ENCODE peak calls at places on chromosomes 16 and 17, in seven cellular contexts. One of them, this sample, is unnamed.

GRCh38 chr17:51710289-51710979 is 448.1 kb downstream of the CA10 start:
- DNase-seq in mesenchymal stem cell: no peak
- DNase-seq in H9: no peak
- DNase-seq in H1: no peak
- DNase-seq in neuronal stem cell: no peak
- DNase-seq in IMR-90: no peak
- DNase-seq in trophoblast cell: no peak
- DNase-seq in this sample: no peak

GRCh38 chr17:43418441-43419374 is 19.9 kb downstream of the ARL4D start:
- DNase-seq in mesenchymal stem cell: peak
- DNase-seq in trophoblast cell: peak
- DNase-seq in H1: no peak
- DNase-seq in neuronal stem cell: no peak
- DNase-seq in H9: peak
- DNase-seq in IMR-90: peak
- DNase-seq in this sample: peak

GRCh38 chr17:42603318-42603717 is 5.9 kb downstream of the RETREG3 start:
- DNase-seq in trophoblast cell: no peak
- DNase-seq in neuronal stem cell: no peak
- DNase-seq in H1: no peak
- DNase-seq in IMR-90: no peak
- DNase-seq in mesenchymal stem cell: no peak
- DNase-seq in H9: no peak
- DNase-seq in this sample: no peak

GRCh38 chr17:4635823-4636375 is 5.6 kb downstream of the ALOX15 start:
- DNase-seq in neuronal stem cell: no peak
- DNase-seq in H9: peak
- DNase-seq in H1: no peak
- DNase-seq in IMR-90: no peak
- DNase-seq in trophoblast cell: no peak
- DNase-seq in mesenchymal stem cell: no peak
- DNase-seq in this sample: no peak

GRCh38 chr17:69448431-69449102 is 34.1 kb downstream of the MAP2K6 start:
- DNase-seq in H9: peak
- DNase-seq in H1: peak
- DNase-seq in neuronal stem cell: peak
- DNase-seq in mesenchymal stem cell: peak
- DNase-seq in trophoblast cell: no peak
- DNase-seq in IMR-90: no peak
- DNase-seq in this sample: peak

GRCh38 chr17:75571197-75571884 is 16.3 kb upstream of the MYO15B start:
- DNase-seq in neuronal stem cell: no peak
- DNase-seq in IMR-90: peak
- DNase-seq in H9: no peak
- DNase-seq in H1: no peak
- DNase-seq in mesenchymal stem cell: peak
- DNase-seq in trophoblast cell: peak
- DNase-seq in this sample: no peak

GRCh38 chr16:11445486-11445885 is 100.2 kb downstream of the RMI2 start:
- DNase-seq in H9: no peak
- DNase-seq in mesenchymal stem cell: no peak
- DNase-seq in IMR-90: no peak
- DNase-seq in trophoblast cell: peak
- DNase-seq in neuronal stem cell: no peak
- DNase-seq in H1: no peak
- DNase-seq in this sample: no peak

GRCh38 chr17:60586288-60586974 is 13.6 kb upstream of the PPM1D start:
- DNase-seq in IMR-90: peak
- DNase-seq in trophoblast cell: peak
- DNase-seq in neuronal stem cell: no peak
- DNase-seq in H9: peak
- DNase-seq in H1: no peak
- DNase-seq in mesenchymal stem cell: peak
- DNase-seq in this sample: peak

GRCh38 chr17:60398227-60398959 is 6.5 kb upstream of the USP32 start:
- DNase-seq in H9: no peak
- DNase-seq in H1: no peak
- DNase-seq in trophoblast cell: peak
- DNase-seq in IMR-90: no peak
- DNase-seq in mesenchymal stem cell: no peak
- DNase-seq in neuronal stem cell: no peak
- DNase-seq in this sample: no peak

GRCh38 chr16:27749547-27749875 is 199.6 kb downstream of the KATNIP start:
- DNase-seq in H9: no peak
- DNase-seq in neuronal stem cell: no peak
- DNase-seq in mesenchymal stem cell: no peak
- DNase-seq in H1: no peak
- DNase-seq in trophoblast cell: no peak
- DNase-seq in IMR-90: no peak
- DNase-seq in this sample: no peak

GRCh38 chr16:27749946-27750345 is 200.0 kb downstream of the KATNIP start:
- DNase-seq in neuronal stem cell: no peak
- DNase-seq in IMR-90: no peak
- DNase-seq in trophoblast cell: no peak
- DNase-seq in H1: no peak
- DNase-seq in mesenchymal stem cell: no peak
- DNase-seq in H9: no peak
- DNase-seq in this sample: no peak

GRCh38 chr16:27751676-27752075 is 201.7 kb downstream of the KATNIP start:
- DNase-seq in H1: no peak
- DNase-seq in neuronal stem cell: no peak
- DNase-seq in H9: no peak
- DNase-seq in trophoblast cell: no peak
- DNase-seq in mesenchymal stem cell: no peak
- DNase-seq in IMR-90: no peak
- DNase-seq in this sample: no peak

GRCh38 chr16:27747946-27748345 is 198.0 kb downstream of the KATNIP start:
- DNase-seq in neuronal stem cell: no peak
- DNase-seq in H9: no peak
- DNase-seq in trophoblast cell: no peak
- DNase-seq in H1: no peak
- DNase-seq in mesenchymal stem cell: no peak
- DNase-seq in IMR-90: no peak
- DNase-seq in this sample: no peak

GRCh38 chr16:27748868-27749546 is 199.1 kb downstream of the KATNIP start:
- DNase-seq in H9: peak
- DNase-seq in mesenchymal stem cell: peak
- DNase-seq in IMR-90: peak
- DNase-seq in neuronal stem cell: no peak
- DNase-seq in trophoblast cell: peak
- DNase-seq in H1: peak
- DNase-seq in this sample: peak
- H3K4ac ChIP-seq in H9: no peak
- H3K4ac ChIP-seq in mesenchymal stem cell: peak
- H3K4ac ChIP-seq in IMR-90: no peak
- H3K4ac ChIP-seq in neuronal stem cell: no peak
- H3K4ac ChIP-seq in trophoblast cell: no peak
- H3K4ac ChIP-seq in H1: no peak
- H3K4ac ChIP-seq in this sample: no peak

GRCh38 chr17:56770427-56770826 is 63.3 kb downstream of the C17orf67 start:
- DNase-seq in mesenchymal stem cell: no peak
- DNase-seq in IMR-90: no peak
- DNase-seq in H1: no peak
- DNase-seq in trophoblast cell: no peak
- DNase-seq in H9: no peak
- DNase-seq in neuronal stem cell: no peak
- DNase-seq in this sample: no peak

GRCh38 chr17:56771563-56771962 is 62.2 kb downstream of the C17orf67 start:
- DNase-seq in H1: no peak
- DNase-seq in neuronal stem cell: no peak
- DNase-seq in mesenchymal stem cell: no peak
- DNase-seq in IMR-90: no peak
- DNase-seq in trophoblast cell: no peak
- DNase-seq in H9: no peak
- DNase-seq in this sample: no peak

GRCh38 chr17:56773124-56773523 is 60.6 kb downstream of the C17orf67 start:
- DNase-seq in mesenchymal stem cell: no peak
- DNase-seq in neuronal stem cell: no peak
- DNase-seq in H9: no peak
- DNase-seq in IMR-90: no peak
- DNase-seq in trophoblast cell: no peak
- DNase-seq in H1: no peak
- DNase-seq in this sample: no peak

GRCh38 chr17:56771975-56772374 is 61.7 kb downstream of the C17orf67 start:
- DNase-seq in trophoblast cell: no peak
- DNase-seq in neuronal stem cell: no peak
- DNase-seq in IMR-90: no peak
- DNase-seq in H1: no peak
- DNase-seq in H9: no peak
- DNase-seq in mesenchymal stem cell: no peak
- DNase-seq in this sample: no peak

GRCh38 chr17:56772442-56772841 is 61.3 kb downstream of the C17orf67 start:
- DNase-seq in neuronal stem cell: no peak
- DNase-seq in mesenchymal stem cell: no peak
- DNase-seq in H9: no peak
- DNase-seq in trophoblast cell: no peak
- DNase-seq in H1: no peak
- DNase-seq in IMR-90: no peak
- DNase-seq in this sample: no peak
- H3K27ac ChIP-seq in neuronal stem cell: no peak
- H3K27ac ChIP-seq in mesenchymal stem cell: no peak
- H3K27ac ChIP-seq in H9: no peak
- H3K27ac ChIP-seq in trophoblast cell: no peak
- H3K27ac ChIP-seq in H1: no peak
- H3K27ac ChIP-seq in IMR-90: no peak
- H3K27ac ChIP-seq in this sample: no peak

GRCh38 chr16:66872524-66872923 is 7.8 kb upstream of the PDP2 start:
- DNase-seq in H1: no peak
- DNase-seq in H9: no peak
- DNase-seq in mesenchymal stem cell: peak
- DNase-seq in trophoblast cell: no peak
- DNase-seq in IMR-90: no peak
- DNase-seq in neuronal stem cell: no peak
- DNase-seq in this sample: no peak

GRCh38 chr16:66873685-66874055 is 6.6 kb upstream of the PDP2 start:
- DNase-seq in mesenchymal stem cell: no peak
- DNase-seq in neuronal stem cell: no peak
- DNase-seq in H1: no peak
- DNase-seq in IMR-90: no peak
- DNase-seq in trophoblast cell: no peak
- DNase-seq in H9: no peak
- DNase-seq in this sample: no peak

GRCh38 chr16:66872927-66873684 is 7.2 kb upstream of the PDP2 start:
- DNase-seq in neuronal stem cell: peak
- DNase-seq in mesenchymal stem cell: peak
- DNase-seq in H9: peak
- DNase-seq in trophoblast cell: peak
- DNase-seq in H1: peak
- DNase-seq in IMR-90: peak
- DNase-seq in this sample: peak

GRCh38 chr16:66871840-66872239 is 8.5 kb upstream of the PDP2 start:
- DNase-seq in H1: no peak
- DNase-seq in neuronal stem cell: no peak
- DNase-seq in trophoblast cell: no peak
- DNase-seq in mesenchymal stem cell: no peak
- DNase-seq in IMR-90: no peak
- DNase-seq in H9: no peak
- DNase-seq in this sample: no peak

DNA sequence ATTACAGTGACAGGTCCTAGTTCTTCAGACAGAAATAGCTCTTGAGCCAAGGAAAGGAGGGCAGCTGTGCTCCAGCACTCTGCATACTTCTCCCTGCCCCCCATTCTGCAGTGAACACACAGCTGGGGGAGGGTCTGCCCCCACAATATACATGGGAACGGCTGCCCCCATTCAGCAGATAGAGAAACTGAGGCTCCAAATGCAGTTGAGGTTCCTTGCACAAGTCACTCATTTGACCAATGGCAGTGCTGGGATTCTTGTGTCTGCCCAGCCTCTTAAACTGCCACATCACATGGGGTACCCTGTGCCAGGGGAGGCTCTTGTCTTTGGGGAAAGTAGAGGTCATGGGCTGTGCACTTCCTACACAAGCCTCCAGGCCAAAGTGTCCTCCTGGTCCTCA is 10.9 kb upstream of the PDP2 start:
- DNase-seq in mesenchymal stem cell: no peak
- DNase-seq in trophoblast cell: no peak
- DNase-seq in IMR-90: no peak
- DNase-seq in H1: no peak
- DNase-seq in H9: no peak
- DNase-seq in neuronal stem cell: no peak
- DNase-seq in this sample: no peak
- H3K4ac ChIP-seq in mesenchymal stem cell: no peak
- H3K4ac ChIP-seq in trophoblast cell: no peak
- H3K4ac ChIP-seq in IMR-90: no peak
- H3K4ac ChIP-seq in H1: no peak
- H3K4ac ChIP-seq in H9: no peak
- H3K4ac ChIP-seq in neuronal stem cell: no peak
- H3K4ac ChIP-seq in this sample: no peak

GRCh38 chr16:87042551-87043272 is 274.5 kb downstream of the C16orf95 start:
- DNase-seq in neuronal stem cell: no peak
- DNase-seq in IMR-90: no peak
- DNase-seq in H9: no peak
- DNase-seq in H1: no peak
- DNase-seq in mesenchymal stem cell: no peak
- DNase-seq in trophoblast cell: no peak
- DNase-seq in this sample: no peak

GRCh38 chr16:87044829-87045228 is 272.4 kb downstream of the C16orf95 start:
- DNase-seq in trophoblast cell: no peak
- DNase-seq in neuronal stem cell: no peak
- DNase-seq in mesenchymal stem cell: no peak
- DNase-seq in H9: no peak
- DNase-seq in IMR-90: no peak
- DNase-seq in H1: no peak
- DNase-seq in this sample: no peak

GRCh38 chr16:87044031-87044380 is 273.2 kb downstream of the C16orf95 start:
- DNase-seq in mesenchymal stem cell: no peak
- DNase-seq in neuronal stem cell: no peak
- DNase-seq in IMR-90: peak
- DNase-seq in H1: no peak
- DNase-seq in trophoblast cell: no peak
- DNase-seq in H9: no peak
- DNase-seq in this sample: no peak

GRCh38 chr16:87041732-87042131 is 275.5 kb downstream of the C16orf95 start:
- DNase-seq in mesenchymal stem cell: no peak
- DNase-seq in H1: no peak
- DNase-seq in trophoblast cell: no peak
- DNase-seq in neuronal stem cell: no peak
- DNase-seq in H9: no peak
- DNase-seq in IMR-90: no peak
- DNase-seq in this sample: no peak

DNA sequence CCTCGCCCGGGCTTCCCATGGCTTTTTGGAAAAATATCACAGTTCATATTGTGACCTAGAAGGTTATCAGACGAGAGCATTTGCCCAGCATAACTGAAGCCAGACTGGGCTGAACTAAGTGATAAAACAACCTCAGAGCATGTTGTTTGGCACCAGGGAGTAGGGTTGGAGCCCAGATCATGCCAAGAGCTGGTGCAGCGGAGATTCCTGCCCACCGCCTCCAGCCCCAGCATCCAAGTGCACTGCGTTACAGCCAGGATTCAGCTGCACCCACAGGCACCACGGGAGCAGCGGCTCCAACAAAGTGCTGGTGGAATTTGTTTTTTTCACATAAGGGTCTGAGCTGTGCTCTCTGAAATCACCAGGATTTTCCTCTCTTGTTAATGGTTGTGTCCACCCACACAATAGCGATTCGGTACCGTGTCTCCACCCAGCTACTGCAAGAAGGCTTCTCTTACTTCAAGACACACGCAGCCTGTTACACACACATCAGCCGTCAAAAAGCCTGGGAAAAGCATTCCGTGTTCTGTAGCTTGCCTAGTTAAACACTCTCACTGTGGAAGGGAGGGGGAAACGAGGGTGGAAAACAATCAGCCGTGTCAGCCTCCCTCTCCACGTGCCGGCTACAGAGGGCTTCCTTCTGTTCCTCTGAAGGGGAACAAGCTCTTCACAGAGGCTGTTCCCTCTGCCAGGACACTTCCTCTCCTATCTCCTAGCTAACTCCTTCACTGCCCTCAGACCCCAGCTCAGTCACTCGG is 273.7 kb downstream of the C16orf95 start:
- DNase-seq in trophoblast cell: no peak
- DNase-seq in H1: no peak
- DNase-seq in H9: no peak
- DNase-seq in neuronal stem cell: no peak
- DNase-seq in IMR-90: peak
- DNase-seq in mesenchymal stem cell: no peak
- DNase-seq in this sample: no peak
- H3K27ac ChIP-seq in trophoblast cell: no peak
- H3K27ac ChIP-seq in H1: no peak
- H3K27ac ChIP-seq in H9: no peak
- H3K27ac ChIP-seq in neuronal stem cell: no peak
- H3K27ac ChIP-seq in IMR-90: no peak
- H3K27ac ChIP-seq in mesenchymal stem cell: no peak
- H3K27ac ChIP-seq in this sample: no peak